ENCODE peak calls at places on chromosomes 11 and 22, in five cellular contexts. T, A, K, P and H are unnamed samples.

GRCh38 chr11:112345708-112346107 is 85.0 kb upstream of the PLET1 start:
- DNase-seq in T (no peak), A (no peak), K (peak), P (peak), H (no peak)

GRCh38 chr22:46076651-46077339 is 73.5 kb upstream of the PPARA start:
- DNase-seq in T (no peak), A (no peak), K (peak), P (no peak), H (no peak)

GRCh38 chr11:8671242-8671641 is 11.2 kb downstream of the TRIM66 start:
- DNase-seq in T (no peak), A (no peak), K (peak), P (no peak), H (peak)

GRCh38 chr11:102927624-102927990 is 27.9 kb downstream of the MMP13 start:
- DNase-seq in T (no peak), A (no peak), K (no peak), P (no peak), H (no peak)

GRCh38 chr22:19510919-19511341 is 13.3 kb downstream of the CLDN5 start:
- DNase-seq in T (no peak), A (no peak), K (no peak), P (no peak), H (no peak)

GRCh38 chr11:43933608-43934358 is 8.7 kb upstream of the C11orf96 start:
- DNase-seq in T (no peak), A (no peak), K (no peak), P (no peak), H (no peak)

GRCh38 chr11:62179995-62180394 is 10.0 kb upstream of the SCGB1D1 start:
- DNase-seq in T (no peak), A (no peak), K (no peak), P (no peak), H (no peak)

GRCh38 chr11:70065318-70066135 is 12.6 kb upstream of the ANO1 start:
- DNase-seq in T (no peak), A (no peak), K (no peak), P (no peak), H (no peak)

GRCh38 chr11:58524232-58525036 is 16.5 kb upstream of the OR5B21 start:
- DNase-seq in T (peak), A (peak), K (peak), P (peak), H (peak)

GRCh38 chr11:61357233-61357893 is 4.3 kb downstream of the CYB561A3 start:
- DNase-seq in T (no peak), A (no peak), K (no peak), P (peak), H (no peak)

GRCh38 chr11:36009469-36009868 is 65.6 kb downstream of the LDLRAD3 start:
- DNase-seq in T (no peak), A (peak), K (no peak), P (no peak), H (peak)

GRCh38 chr11:79173615-79174014 is 267.2 kb downstream of the TENM4 start:
- DNase-seq in T (no peak), A (no peak), K (no peak), P (no peak), H (no peak)

GRCh38 chr22:32850591-32851517 is 49.3 kb downstream of the TIMP3 start:
- DNase-seq in T (no peak), A (no peak), K (no peak), P (no peak), H (no peak)

GRCh38 chr11:101127699-101128570 is 1.7 kb downstream of the PGR start:
- DNase-seq in T (no peak), A (no peak), K (peak), P (no peak), H (no peak)

GRCh38 chr22:49880281-49880680 is 26.6 kb downstream of the ZBED4 start:
- DNase-seq in T (no peak), A (no peak), K (peak), P (peak), H (peak)

GRCh38 chr11:131745405-131745804 is 375.0 kb downstream of the NTM start:
- DNase-seq in T (no peak), A (no peak), K (no peak), P (no peak), H (peak)

GRCh38 chr11:112087212-112087611 is 539 bp downstream of the SDHD start:
- DNase-seq in T (no peak), A (no peak), K (no peak), P (peak), H (no peak)

DNA sequence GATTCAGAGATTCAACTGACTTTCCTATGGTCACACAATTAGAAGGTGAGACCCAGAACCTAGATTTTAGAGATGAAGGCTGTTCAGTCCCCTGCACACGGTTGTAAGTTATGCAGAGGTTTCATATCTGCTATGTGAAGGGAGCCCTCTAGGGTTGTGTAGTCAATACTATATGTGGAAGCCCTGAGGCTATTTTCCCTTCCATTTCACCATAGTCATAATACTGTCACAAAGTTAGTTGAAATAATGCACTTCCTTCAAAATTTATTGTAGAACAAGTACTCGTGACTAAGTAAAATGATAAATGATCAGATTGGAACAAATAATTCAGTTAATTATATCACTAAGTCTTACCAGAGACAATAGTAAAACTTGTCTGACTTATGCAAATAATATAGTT is 48.8 kb downstream of the ENDOD1 start:
- DNase-seq in T (no peak), A (no peak), K (no peak), P (no peak), H (peak)
- TF ChIP-seq MAX in T (no peak), A (no peak), K (no peak), P (no peak), H (no peak)

GRCh38 chr11:86135319-86135714 is 66.4 kb upstream of the PICALM start:
- DNase-seq in T (no peak), A (no peak), K (no peak), P (no peak), H (no peak)
- TF ChIP-seq MAX in T (no peak), A (no peak), K (no peak), P (no peak), H (no peak)

GRCh38 chr22:37544955-37545702 is 15.2 kb upstream of the CDC42EP1 start:
- DNase-seq in T (no peak), A (peak), K (peak), P (peak), H (peak)

GRCh38 chr22:37549704-37550059 is 10.6 kb upstream of the CDC42EP1 start:
- DNase-seq in T (no peak), A (no peak), K (no peak), P (no peak), H (peak)

GRCh38 chr22:37547249-37547741 is 13.0 kb upstream of the CDC42EP1 start:
- DNase-seq in T (no peak), A (no peak), K (no peak), P (no peak), H (no peak)

GRCh38 chr22:37545703-37546435 is 14.4 kb upstream of the CDC42EP1 start:
- DNase-seq in T (no peak), A (peak), K (peak), P (no peak), H (peak)

DNA sequence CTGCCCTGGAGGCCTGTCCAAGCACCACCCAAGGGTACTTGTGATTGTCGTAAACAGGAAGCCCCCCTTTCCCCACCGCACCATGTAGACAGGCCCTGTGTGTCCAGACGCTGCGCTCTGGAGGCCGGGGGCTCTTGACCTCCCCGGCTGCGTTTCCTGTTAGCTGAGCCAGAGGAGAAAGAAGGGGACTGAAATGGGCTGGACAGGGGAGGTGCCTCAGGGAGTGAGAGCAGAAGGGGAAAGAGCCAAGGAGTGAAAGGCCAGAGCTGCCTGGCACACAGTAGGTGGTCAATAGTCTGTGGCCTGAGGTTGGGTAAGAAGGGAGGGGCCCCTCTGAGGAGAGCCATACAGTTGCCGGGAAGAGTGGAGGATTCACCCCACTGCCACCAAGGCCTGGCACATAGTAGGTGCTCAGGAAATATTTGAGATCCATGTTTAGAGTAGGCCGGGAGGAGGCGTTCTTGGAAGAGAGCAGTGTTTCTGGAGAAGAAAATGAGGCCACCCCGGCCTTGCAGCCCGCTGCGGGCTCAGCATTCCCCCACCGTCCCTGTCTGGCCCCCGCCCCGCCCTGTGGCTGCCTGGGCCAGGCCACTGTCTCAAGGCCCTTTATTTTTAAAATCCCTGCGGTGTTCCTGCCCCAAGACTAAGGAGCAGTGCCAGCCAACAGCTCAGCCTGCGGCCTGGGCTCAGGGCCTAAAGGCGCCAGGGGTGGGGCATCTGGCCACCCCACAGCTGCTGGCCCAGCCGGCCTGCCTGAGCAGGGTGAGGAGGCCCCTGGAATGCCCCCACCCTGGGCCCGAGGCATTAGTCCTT is 13.6 kb upstream of the CDC42EP1 start:
- DNase-seq in T (no peak), A (no peak), K (peak), P (no peak), H (peak)
- TF ChIP-seq MAX in T (no peak), A (no peak), K (no peak), P (no peak), H (no peak)

DNA sequence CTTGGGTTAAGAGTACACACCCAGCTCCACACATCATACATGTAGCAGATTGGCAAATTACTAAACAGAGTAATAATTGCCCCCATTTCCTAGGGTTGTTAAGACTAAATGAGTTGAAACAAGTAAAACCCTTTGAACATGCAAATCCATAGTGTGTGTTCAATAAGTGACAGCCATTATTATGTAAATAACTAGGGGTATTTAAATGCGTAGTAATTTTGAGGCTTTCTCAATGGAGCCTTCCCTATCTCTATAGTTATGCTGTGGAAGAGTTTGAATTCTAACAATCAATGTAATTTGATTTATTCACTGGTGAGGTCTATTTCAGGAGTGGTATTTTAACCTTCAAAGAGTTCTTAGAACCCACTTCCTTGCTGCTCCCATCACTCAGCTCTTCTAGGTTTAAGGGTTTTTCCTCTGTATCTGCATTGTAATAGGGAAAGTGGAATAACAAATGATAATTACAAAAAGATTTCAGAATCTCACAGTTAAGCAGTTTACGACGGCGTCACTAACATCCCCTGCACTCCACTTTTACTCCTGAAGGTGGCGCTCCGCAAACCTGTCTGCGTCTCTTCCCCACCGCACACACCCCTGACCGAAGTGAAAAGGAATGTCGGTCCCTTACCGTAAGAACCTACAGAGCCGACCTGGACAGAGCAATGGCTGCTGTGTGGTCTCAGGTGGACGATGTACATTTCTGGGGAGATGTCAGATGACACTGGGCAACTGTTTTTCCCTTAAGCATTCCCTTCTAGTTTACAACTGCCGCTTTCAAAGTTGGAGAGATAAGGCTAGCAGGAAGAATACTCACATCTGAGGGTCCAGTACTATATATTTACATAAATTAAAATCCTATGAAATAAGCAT is 80.8 kb downstream of the ZC3H12C start:
- DNase-seq in T (peak), A (peak), K (peak), P (peak), H (peak)
- TF ChIP-seq MAX in T (no peak), A (no peak), K (no peak), P (no peak), H (no peak)

GRCh38 chr11:2537896-2538855 is 93.4 kb downstream of the KCNQ1 start:
- DNase-seq in T (no peak), A (no peak), K (no peak), P (no peak), H (no peak)
- TF ChIP-seq MAX in T (no peak), A (no peak), K (no peak), P (no peak), H (no peak)

GRCh38 chr11:128424867-128425285 is 162.5 kb downstream of the ETS1 start:
- DNase-seq in T (no peak), A (no peak), K (no peak), P (no peak), H (no peak)
- TF ChIP-seq MAX in T (no peak), A (no peak), K (no peak), P (no peak), H (no peak)

GRCh38 chr11:123431619-123432018 is 1.6 kb downstream of the GRAMD1B start:
- DNase-seq in T (no peak), A (peak), K (no peak), P (peak), H (peak)

GRCh38 chr11:123437236-123437979 is 7.3 kb downstream of the GRAMD1B start:
- DNase-seq in T (no peak), A (no peak), K (no peak), P (no peak), H (no peak)

GRCh38 chr11:123434911-123435310 is 4.8 kb downstream of the GRAMD1B start:
- DNase-seq in T (no peak), A (no peak), K (peak), P (no peak), H (no peak)

GRCh38 chr11:123430736-123431356 is 777 bp downstream of the GRAMD1B start:
- DNase-seq in T (no peak), A (peak), K (peak), P (peak), H (peak)

DNA sequence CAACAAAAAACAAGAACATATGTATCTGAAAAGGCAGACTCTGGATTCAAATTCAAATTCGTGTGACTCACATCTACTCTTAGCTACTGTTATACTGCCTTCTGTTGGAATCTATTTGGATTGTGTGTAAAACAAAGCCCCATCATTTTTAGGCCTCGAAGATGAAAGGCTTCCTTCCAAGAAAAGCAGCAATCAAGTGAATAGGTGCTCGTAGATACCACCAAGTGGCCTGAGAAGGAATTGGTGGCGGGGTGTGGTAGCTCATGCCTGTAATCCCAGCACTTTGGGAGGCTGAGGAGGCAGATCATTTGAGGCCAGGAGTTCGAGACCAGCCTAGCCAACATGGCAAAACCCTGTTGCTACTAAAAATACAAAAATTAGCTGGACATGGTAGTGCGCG is 4.2 kb downstream of the GRAMD1B start:
- DNase-seq in T (peak), A (peak), K (peak), P (peak), H (peak)
- TF ChIP-seq MAX in T (no peak), A (no peak), K (no peak), P (no peak), H (no peak)

GRCh38 chr11:48081151-48082010 is 101.0 kb downstream of the PTPRJ start:
- DNase-seq in T (no peak), A (no peak), K (no peak), P (peak), H (peak)

GRCh38 chr11:48082771-48083170 is 102.4 kb downstream of the PTPRJ start:
- DNase-seq in T (no peak), A (no peak), K (no peak), P (peak), H (no peak)

GRCh38 chr11:48079602-48080001 is 99.2 kb downstream of the PTPRJ start:
- DNase-seq in T (no peak), A (no peak), K (no peak), P (peak), H (no peak)

GRCh38 chr11:48078661-48079060 is 98.3 kb downstream of the PTPRJ start:
- DNase-seq in T (no peak), A (no peak), K (no peak), P (no peak), H (no peak)

DNA sequence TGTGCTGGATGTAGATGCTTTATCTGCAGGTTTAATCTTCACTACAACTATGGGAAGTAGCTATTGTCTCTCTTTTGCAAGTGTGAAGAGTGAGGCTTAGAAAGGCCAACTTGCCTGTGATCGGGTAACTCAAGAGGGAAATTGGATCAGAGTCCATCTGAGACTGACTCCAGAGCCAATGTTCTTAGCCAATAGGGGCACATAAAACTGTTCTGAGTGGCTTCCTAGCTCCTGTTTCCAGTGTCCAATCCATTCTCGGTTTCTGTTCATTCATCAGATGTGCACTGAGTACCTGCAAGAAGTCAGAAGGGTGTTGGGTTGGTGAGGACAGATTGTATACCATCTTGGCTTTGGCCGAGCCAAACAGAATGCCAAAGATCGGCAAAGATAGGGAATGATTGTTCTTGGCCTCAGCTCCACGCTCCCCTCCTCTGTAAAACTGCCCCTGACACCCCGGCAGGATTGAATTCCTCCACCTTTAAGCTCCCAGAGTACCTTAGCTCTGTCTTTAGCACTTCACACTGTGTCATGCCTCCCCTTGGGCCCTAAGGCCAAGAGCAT is 100.0 kb downstream of the PTPRJ start:
- DNase-seq in T (no peak), A (no peak), K (no peak), P (no peak), H (no peak)
- TF ChIP-seq MAX in T (no peak), A (no peak), K (no peak), P (no peak), H (no peak)